ENCODE peak calls at places on chromosomes 2 and 18, in nine cellular contexts. T, K, F, J, M, W, R, P and A are unnamed samples.
A peak's percentile ranks its signal among the peaks of the same experiment; 100 is the strongest.

GRCh38 chr2:189798312-189799029 is 14.2 kb downstream of the PMS1 start:
- DNase-seq in R (peak; percentile 25), F (no peak), J (no peak), K (no peak), P (peak; percentile 25), W (peak; percentile 56), T (no peak), M (no peak), A (no peak)

GRCh38 chr18:36155960-36156757 is 26.5 kb downstream of the ELP2 start:
- DNase-seq in P (no peak), T (no peak), R (no peak), W (no peak), F (no peak), M (no peak), J (no peak), K (no peak), A (no peak)

GRCh38 chr2:197089659-197090058 is 163.2 kb upstream of the PGAP1 start:
- DNase-seq in K (no peak), W (no peak), T (no peak), J (no peak), M (no peak), P (no peak), R (peak; percentile 19), F (no peak), A (no peak)

GRCh38 chr2:10220516-10221391 is 82.0 kb upstream of the HPCAL1 start:
- DNase-seq in W (no peak), K (no peak), T (no peak), J (no peak), M (no peak), F (no peak), R (peak; percentile 40), P (peak; percentile 16), A (no peak)

GRCh38 chr2:174699993-174700766 is 64.1 kb downstream of the CHRNA1 start:
- DNase-seq in J (no peak), R (peak; percentile 26), F (no peak), K (no peak), M (no peak), T (peak; percentile 49), P (no peak), W (peak; percentile 45), A (peak; percentile 7)

GRCh38 chr2:73343992-73344391 is 41.6 kb upstream of the ALMS1 start:
- DNase-seq in M (no peak), T (no peak), P (no peak), K (no peak), W (no peak), R (no peak), F (no peak), J (no peak), A (no peak)

GRCh38 chr2:13000644-13001375 is 284.1 kb downstream of the TRIB2 start:
- DNase-seq in T (no peak), M (no peak), R (no peak), W (no peak), K (no peak), J (no peak), F (no peak), P (no peak), A (no peak)

GRCh38 chr2:219436491-219436890 is 1.8 kb downstream of the SPEG start:
- DNase-seq in M (no peak), R (no peak), W (no peak), P (no peak), K (no peak), J (no peak), F (no peak), T (no peak), A (no peak)

GRCh38 chr2:1605659-1606400 is 138.5 kb downstream of the PXDN start:
- DNase-seq in M (no peak), W (no peak), F (no peak), J (no peak), T (no peak), P (peak; percentile 66), K (no peak), R (peak; percentile 59), A (no peak)

GRCh38 chr2:71064754-71065621 is 3.5 kb upstream of the NAGK start:
- DNase-seq in P (no peak), F (no peak), R (no peak), J (no peak), K (no peak), T (no peak), M (no peak), W (peak; percentile 29), A (no peak)

GRCh38 chr2:28395334-28396061 is 2.8 kb downstream of the FOSL2 start:
- DNase-seq in K (peak; percentile 78), W (no peak), J (no peak), F (peak; percentile 65), T (no peak), M (no peak), R (peak; percentile 72), P (no peak), A (peak; percentile 85)

GRCh38 chr18:76126327-76126726 is 368.7 kb downstream of the ZNF516 start:
- DNase-seq in F (peak; percentile 23), T (peak; percentile 64), K (no peak), R (no peak), W (no peak), M (no peak), P (no peak), J (no peak), A (no peak)

GRCh38 chr2:109331864-109332848 is 203.2 kb downstream of the SH3RF3 start:
- DNase-seq in K (peak; percentile 84), W (peak; percentile 67), M (peak; percentile 34), R (peak; percentile 92), P (peak; percentile 90), J (peak; percentile 29), F (no peak), T (no peak), A (no peak)

GRCh38 chr2:9114457-9114856 is 92.2 kb upstream of the ASAP2 start:
- DNase-seq in P (no peak), M (no peak), J (no peak), K (no peak), R (peak; percentile 32), W (no peak), F (no peak), T (no peak), A (no peak)

GRCh38 chr2:72148975-72149555 is 1.4 kb upstream of the CYP26B1 start:
- DNase-seq in W (peak; percentile 58), R (peak; percentile 15), M (no peak), J (no peak), T (peak; percentile 78), F (peak; percentile 64), K (no peak), P (no peak), A (peak; percentile 74)

GRCh38 chr2:127661072-127661618 is 14.2 kb downstream of the LIMS2 start:
- DNase-seq in T (no peak), F (no peak), J (no peak), W (no peak), K (no peak), M (no peak), P (peak; percentile 41), R (no peak), A (no peak)

GRCh38 chr2:149313512-149313972 is 16.8 kb upstream of the LYPD6 start:
- DNase-seq in R (peak; percentile 32), F (no peak), K (no peak), T (peak; percentile 71), P (peak; percentile 12), M (no peak), J (no peak), W (peak; percentile 38), A (no peak)

GRCh38 chr2:42980764-42981416 is 188.5 kb upstream of the HAAO start:
- DNase-seq in T (no peak), P (no peak), K (no peak), J (no peak), F (peak; percentile 8), R (no peak), W (no peak), M (no peak), A (no peak)
- H3K27ac ChIP-seq in T (no peak overlapping the region), P (no peak overlapping the region), K (no peak overlapping the region), J (no peak overlapping the region), F (no peak overlapping the region), R (no peak overlapping the region), W (no peak overlapping the region), M (no peak overlapping the region), A (no peak overlapping the region)

GRCh38 chr2:79013629-79014028 is 11.9 kb upstream of the REG3G start:
- DNase-seq in T (no peak), R (no peak), F (no peak), P (no peak), J (no peak), M (no peak), W (no peak), K (no peak), A (no peak)

GRCh38 chr2:79016315-79016714 is 9.2 kb upstream of the REG3G start:
- DNase-seq in J (no peak), P (no peak), T (no peak), W (no peak), M (no peak), R (no peak), F (no peak), K (no peak), A (no peak)

GRCh38 chr2:79009388-79009787 is 16.1 kb upstream of the REG3G start:
- DNase-seq in T (no peak), R (no peak), P (no peak), K (no peak), M (no peak), F (no peak), J (no peak), W (no peak), A (no peak)

DNA sequence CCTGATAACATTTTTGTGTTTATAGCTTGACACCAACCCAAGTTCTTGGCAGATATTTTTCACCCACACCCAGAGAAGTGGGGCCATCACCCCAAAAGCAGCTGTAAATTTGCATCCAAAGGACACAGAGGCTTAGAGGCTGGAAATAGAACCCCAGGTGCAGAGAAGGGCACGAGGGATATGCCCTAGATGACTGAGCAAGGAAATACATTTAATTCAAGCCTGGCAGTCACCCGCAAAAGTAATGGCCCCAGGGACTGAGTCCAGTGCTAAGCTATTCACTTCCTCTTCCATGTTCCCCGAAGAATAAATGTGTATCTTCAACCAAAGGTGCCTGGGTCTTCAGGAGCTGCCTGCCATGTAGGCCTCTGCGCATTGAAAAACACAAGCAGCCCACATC is 14.0 kb upstream of the REG3G start:
- DNase-seq in J (no peak), K (no peak), F (no peak), R (no peak), T (no peak), W (no peak), M (no peak), P (no peak), A (no peak)
- H3K27ac ChIP-seq in J (no peak overlapping the region), K (no peak overlapping the region), F (no peak overlapping the region), R (no peak overlapping the region), T (no peak overlapping the region), W (no peak overlapping the region), M (no peak overlapping the region), P (no peak overlapping the region), A (no peak overlapping the region)

DNA sequence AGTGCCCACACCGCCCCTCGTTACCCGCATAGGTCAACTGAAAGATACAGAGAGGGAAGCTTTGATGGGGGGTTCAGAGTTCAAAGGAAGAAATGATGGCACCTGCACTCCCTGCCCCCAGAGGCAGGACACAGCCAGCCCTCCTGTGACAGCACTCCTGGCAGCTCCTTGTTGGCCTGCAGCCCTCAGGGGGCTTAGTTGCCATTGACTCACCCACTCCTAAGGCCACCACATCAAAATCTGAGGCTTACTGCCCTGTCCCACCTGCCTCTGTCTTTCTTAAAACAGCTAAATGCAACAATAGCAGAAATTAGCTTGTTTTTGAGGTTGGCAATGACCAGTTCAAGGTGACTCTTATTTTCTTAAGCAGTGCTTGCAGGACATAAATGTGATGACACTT is 31.6 kb upstream of the SLC35F6 start:
- DNase-seq in J (no peak), T (no peak), W (no peak), M (no peak), F (no peak), P (no peak), K (no peak), R (no peak), A (no peak)
- H3K27ac ChIP-seq in J (no peak overlapping the region), T (no peak overlapping the region), W (no peak overlapping the region), M (no peak overlapping the region), F (no peak overlapping the region), P (no peak overlapping the region), K (no peak overlapping the region), R (no peak overlapping the region), A (no peak overlapping the region)

GRCh38 chr2:43134571-43134889 is 91.9 kb downstream of the ZFP36L2 start:
- DNase-seq in T (no peak), P (no peak), K (no peak), R (no peak), M (no peak), F (no peak), J (no peak), W (no peak), A (no peak)
- H3K27ac ChIP-seq in T (no peak overlapping the region), P (no peak overlapping the region), K (no peak overlapping the region), R (no peak overlapping the region), M (peak overlapping the region; percentile 88), F (no peak overlapping the region), J (peak overlapping the region; percentile 24), W (peak overlapping the region; percentile 98), A (peak overlapping the region; percentile 73)